ENCODE peak calls at places on chromosome 2, in ten cellular contexts. U, N, F, I, D, P, W, R, L and B are unnamed samples.

GRCh38 chr2:176156959-176157498 is at the start of gene HOXD3:
- DNase-seq in U (no peak), N (no peak), F (no peak), I (no peak), D (no peak), P (no peak), W (no peak), R (no peak), L (no peak), B (no peak)

GRCh38 chr2:182942756-182943155 is 76.3 kb upstream of the FRZB start:
- DNase-seq in U (no peak), N (no peak), F (no peak), I (no peak), D (no peak), P (no peak), W (no peak), R (no peak), L (no peak), B (no peak)

GRCh38 chr2:132766573-132766972 is 96.6 kb upstream of the LYPD1 start:
- DNase-seq in U (no peak), N (peak; percentile 29), F (no peak), I (no peak), D (no peak), P (no peak), W (no peak), R (no peak), L (no peak), B (no peak)

GRCh38 chr2:212147921-212148513 is 390.6 kb downstream of the ERBB4 start:
- DNase-seq in U (peak; percentile 4), N (no peak), F (no peak), I (no peak), D (no peak), P (no peak), W (no peak), R (no peak), L (no peak), B (no peak)

GRCh38 chr2:43851026-43851980 is 12.5 kb downstream of the ABCG8 start:
- DNase-seq in U (no peak), N (no peak), F (no peak), I (peak; percentile 68), D (peak; percentile 9), P (no peak), W (no peak), R (no peak), L (no peak), B (no peak)

GRCh38 chr2:98026292-98026691 is 30.5 kb upstream of the TMEM131 start:
- DNase-seq in U (no peak), N (no peak), F (no peak), I (no peak), D (no peak), P (no peak), W (no peak), R (no peak), L (no peak), B (no peak)

GRCh38 chr2:24080721-24081120 is 3.9 kb downstream of the TP53I3 start:
- DNase-seq in U (no peak), N (no peak), F (no peak), I (no peak), D (no peak), P (no peak), W (no peak), R (no peak), L (no peak), B (no peak)

GRCh38 chr2:38443021-38443541 is 66.0 kb upstream of the ATL2 start:
- DNase-seq in U (no peak), N (no peak), F (peak; percentile 21), I (no peak), D (peak; percentile 65), P (peak; percentile 26), W (peak; percentile 37), R (no peak), L (no peak), B (peak; percentile 48)

GRCh38 chr2:60678551-60678950 is 77.5 kb upstream of the PAPOLG start:
- DNase-seq in U (no peak), N (no peak), F (peak; percentile 11), I (no peak), D (no peak), P (no peak), W (no peak), R (no peak), L (no peak), B (no peak)

GRCh38 chr2:27042159-27042661 is 9.3 kb upstream of the AGBL5 start:
- DNase-seq in U (no peak), N (no peak), F (peak; percentile 50), I (peak; percentile 64), D (no peak), P (no peak), W (no peak), R (no peak), L (no peak), B (no peak)

GRCh38 chr2:213316001-213316735 is 31.9 kb downstream of the SPAG16 start:
- DNase-seq in U (peak; percentile 58), N (no peak), F (peak; percentile 53), I (no peak), D (no peak), P (no peak), W (no peak), R (no peak), L (no peak), B (no peak)

GRCh38 chr2:121266543-121267106 is 18.4 kb downstream of the TFCP2L1 start:
- DNase-seq in U (no peak), N (no peak), F (no peak), I (peak; percentile 17), D (no peak), P (no peak), W (no peak), R (no peak), L (no peak), B (no peak)

GRCh38 chr2:197134206-197134605 is 176.4 kb downstream of the ANKRD44 start:
- DNase-seq in U (peak; percentile 6), N (no peak), F (no peak), I (no peak), D (no peak), P (no peak), W (no peak), R (no peak), L (no peak), B (no peak)

GRCh38 chr2:57527685-57528084 is 518.9 kb upstream of the VRK2 start:
- DNase-seq in U (no peak), N (no peak), F (no peak), I (no peak), D (no peak), P (no peak), W (no peak), R (no peak), L (no peak), B (no peak)

GRCh38 chr2:10231551-10232085 is 71.1 kb upstream of the HPCAL1 start:
- DNase-seq in U (no peak), N (no peak), F (no peak), I (peak; percentile 38), D (no peak), P (peak; percentile 3), W (no peak), R (no peak), L (no peak), B (no peak)
- H3K4me1 ChIP-seq in U (peaks cover 6% of the 10 kb centered on the region), N (peaks cover 4% of the 10 kb centered on the region), F (peaks cover 29% of the 10 kb centered on the region), I (no peaks in the 10 kb centered on the region), D (no peaks in the 10 kb centered on the region), P (no peaks in the 10 kb centered on the region), W (peaks cover 12% of the 10 kb centered on the region), R (no peaks in the 10 kb centered on the region), L (no peaks in the 10 kb centered on the region), B (peaks cover 6% of the 10 kb centered on the region)

GRCh38 chr2:109523536-109524361 is 90.0 kb downstream of the SEPTIN10 start:
- DNase-seq in U (no peak), N (no peak), F (no peak), I (peak; percentile 63), D (no peak), P (peak; percentile 6), W (no peak), R (no peak), L (no peak), B (no peak)
- TF ChIP-seq POLR2A in U (no peak), N (no peak), F (no peak), I (no peak), D (no peak), P (no peak), W (no peak), R (no peak), L (no peak), B (no peak)

GRCh38 chr2:134518101-134518500 is 200.7 kb downstream of the TMEM163 start:
- DNase-seq in U (no peak), N (no peak), F (no peak), I (no peak), D (no peak), P (no peak), W (no peak), R (no peak), L (no peak), B (no peak)

GRCh38 chr2:134527398-134527797 is 191.4 kb downstream of the TMEM163 start:
- DNase-seq in U (no peak), N (no peak), F (no peak), I (no peak), D (no peak), P (no peak), W (no peak), R (no peak), L (no peak), B (no peak)

GRCh38 chr2:134522856-134523460 is 195.8 kb downstream of the TMEM163 start:
- DNase-seq in U (no peak), N (no peak), F (no peak), I (no peak), D (no peak), P (no peak), W (no peak), R (no peak), L (no peak), B (no peak)

GRCh38 chr2:134522436-134522835 is 196.4 kb downstream of the TMEM163 start:
- DNase-seq in U (no peak), N (no peak), F (no peak), I (no peak), D (no peak), P (no peak), W (no peak), R (no peak), L (no peak), B (no peak)
- H3K4me3 ChIP-seq in U (no peak overlapping the region), N (no peak overlapping the region), F (no peak overlapping the region), I (no peak overlapping the region), D (no peak overlapping the region), P (no peak overlapping the region), W (no peak overlapping the region), R (no peak overlapping the region), L (no peak overlapping the region), B (no peak overlapping the region)

DNA sequence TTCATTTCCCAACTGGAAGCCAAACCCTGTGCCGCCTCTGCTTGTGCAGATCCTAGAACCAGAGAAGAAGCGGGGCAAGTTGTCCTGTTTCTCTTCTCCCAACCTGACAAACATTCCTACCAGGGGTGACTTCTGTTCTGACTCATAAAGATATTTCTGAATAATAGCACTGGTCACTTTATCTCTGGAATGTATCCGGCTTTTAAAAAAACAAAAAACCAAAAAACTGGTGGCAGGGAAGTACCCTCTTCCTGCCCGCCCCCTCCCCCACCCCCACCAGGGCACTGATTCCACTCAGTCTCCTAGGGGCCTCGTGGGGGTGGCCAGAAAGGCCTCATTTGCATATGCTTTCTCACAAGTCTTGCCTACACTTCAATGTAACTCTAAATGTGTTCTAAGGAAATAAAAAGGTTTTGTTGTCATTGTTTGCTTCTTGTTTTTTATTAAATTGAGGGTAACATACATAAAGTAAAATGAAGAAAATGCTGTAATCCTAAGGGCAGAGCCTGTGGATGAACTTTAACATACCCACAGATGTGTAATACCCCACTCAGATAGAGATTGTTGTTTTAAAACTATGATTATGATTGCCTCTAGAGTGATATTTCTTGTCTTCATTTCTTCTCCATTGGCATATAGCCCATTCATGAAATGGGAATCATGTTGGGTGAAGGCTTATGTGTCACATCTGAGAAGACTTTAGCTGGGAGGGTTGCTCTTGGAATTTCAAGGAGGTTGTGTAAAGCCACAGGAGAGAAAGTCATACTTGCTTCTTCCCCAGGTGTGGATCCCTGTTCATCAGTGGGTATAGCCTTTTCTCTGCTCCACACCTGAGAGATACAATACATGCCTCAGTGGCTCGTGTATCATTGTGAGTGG is 5.3 kb upstream of the FOSL2 start:
- DNase-seq in U (no peak), N (no peak), F (no peak), I (peak; percentile 4), D (no peak), P (no peak), W (no peak), R (no peak), L (no peak), B (no peak)
- H3K4me1 ChIP-seq in U (peaks cover 23% of the 10 kb centered on the region), N (peaks cover 17% of the 10 kb centered on the region), F (peaks cover 12% of the 10 kb centered on the region), I (peaks cover 39% of the 10 kb centered on the region), D (peaks cover 5% of the 10 kb centered on the region), P (peaks cover 11% of the 10 kb centered on the region), W (peaks cover 14% of the 10 kb centered on the region), R (peaks cover 9% of the 10 kb centered on the region), L (no peaks in the 10 kb centered on the region), B (peaks cover 20% of the 10 kb centered on the region)